ENCODE peak calls at places on chromosomes 13 and 19, in eight cellular contexts. F, V, Q, M, P, Y, O and K are unnamed samples. For H3K4me1, the result is how much of the 10 kb centered on the place peaks cover.

GRCh38 chr19:6425732-6426686 is 1.4 kb upstream of the KHSRP start:
- DNase-seq in F (no peak), V (no peak), Q (no peak), M (no peak), P (peak), Y (peak), O (no peak), K (no peak)

GRCh38 chr19:47068246-47068645 is 19.8 kb upstream of the TMEM160 start:
- DNase-seq in F (no peak), V (no peak), Q (no peak), M (no peak), P (no peak), Y (no peak), O (no peak), K (no peak)

GRCh38 chr13:105778196-105778595 is 757.3 kb downstream of the EFNB2 start:
- DNase-seq in F (no peak), V (no peak), Q (no peak), M (no peak), P (no peak), Y (no peak), O (no peak), K (no peak)

GRCh38 chr19:55498246-55498645 is 10.0 kb downstream of the SSC5D start:
- DNase-seq in F (no peak), V (no peak), Q (no peak), M (no peak), P (no peak), Y (no peak), O (no peak), K (no peak)

GRCh38 chr13:39976481-39976880 is 321.0 kb downstream of the COG6 start:
- DNase-seq in F (no peak), V (no peak), Q (no peak), M (no peak), P (no peak), Y (no peak), O (no peak), K (no peak)

GRCh38 chr13:70098669-70099068 is 9.0 kb upstream of the ATXN8OS start:
- DNase-seq in F (no peak), V (no peak), Q (no peak), M (no peak), P (no peak), Y (no peak), O (no peak), K (no peak)

GRCh38 chr13:34555988-34556387 is 386.1 kb upstream of the NBEA start:
- DNase-seq in F (no peak), V (no peak), Q (no peak), M (no peak), P (no peak), Y (no peak), O (no peak), K (no peak)

GRCh38 chr19:46717034-46717715 is at the start of gene PRKD2:
- DNase-seq in F (no peak), V (peak), Q (peak), M (peak), P (peak), Y (peak), O (peak), K (peak)

GRCh38 chr13:101127741-101128353 is 288.5 kb downstream of the NALCN start:
- DNase-seq in F (no peak), V (no peak), Q (no peak), M (no peak), P (no peak), Y (peak), O (no peak), K (no peak)

GRCh38 chr19:49556412-49557398 is 23.7 kb downstream of the NOSIP start:
- DNase-seq in F (no peak), V (no peak), Q (no peak), M (no peak), P (no peak), Y (no peak), O (no peak), K (no peak)

GRCh38 chr19:58001895-58002369 is 688 bp downstream of the ZNF606 start:
- DNase-seq in F (no peak), V (no peak), Q (no peak), M (no peak), P (no peak), Y (no peak), O (no peak), K (no peak)

GRCh38 chr13:97240789-97241734 is 18.9 kb downstream of the MBNL2 start:
- DNase-seq in F (no peak), V (no peak), Q (no peak), M (no peak), P (no peak), Y (no peak), O (no peak), K (no peak)

GRCh38 chr19:44608391-44608821 is 5.0 kb upstream of the IGSF23 start:
- DNase-seq in F (no peak), V (no peak), Q (no peak), M (no peak), P (no peak), Y (no peak), O (no peak), K (no peak)

GRCh38 chr13:27959976-27960361 is 9.1 kb downstream of the CDX2 start:
- DNase-seq in F (no peak), V (no peak), Q (no peak), M (no peak), P (no peak), Y (no peak), O (no peak), K (no peak)

GRCh38 chr19:46759817-46760333 is 13.6 kb upstream of the STRN4 start:
- DNase-seq in F (no peak), V (no peak), Q (no peak), M (no peak), P (peak), Y (no peak), O (no peak), K (no peak)

GRCh38 chr13:44591316-44591715 is 15.2 kb upstream of the TSC22D1 start:
- DNase-seq in F (no peak), V (no peak), Q (no peak), M (no peak), P (no peak), Y (no peak), O (no peak), K (peak)

GRCh38 chr19:44684892-44685847 is 13.8 kb upstream of the CEACAM16 start:
- DNase-seq in F (no peak), V (peak), Q (peak), M (no peak), P (no peak), Y (no peak), O (peak), K (peak)

GRCh38 chr13:19764237-19764636 is 18.5 kb downstream of the PSPC1 start:
- DNase-seq in F (no peak), V (no peak), Q (no peak), M (no peak), P (no peak), Y (no peak), O (no peak), K (no peak)

GRCh38 chr13:92807343-92807742 is 419.3 kb upstream of the GPC6 start:
- DNase-seq in F (no peak), V (no peak), Q (no peak), M (no peak), P (no peak), Y (no peak), O (no peak), K (no peak)

GRCh38 chr19:3801412-3802096 is 15.4 kb upstream of the MATK start:
- DNase-seq in F (no peak), V (peak), Q (peak), M (peak), P (no peak), Y (no peak), O (no peak), K (peak)

GRCh38 chr13:99158846-99159245 is 41.8 kb upstream of the UBAC2 start:
- DNase-seq in F (no peak), V (no peak), Q (no peak), M (no peak), P (no peak), Y (no peak), O (no peak), K (no peak)

GRCh38 chr13:30037766-30038165 is 187.3 kb upstream of the UBL3 start:
- DNase-seq in F (no peak), V (no peak), Q (no peak), M (no peak), P (no peak), Y (no peak), O (no peak), K (no peak)

GRCh38 chr13:38630780-38631179 is 56.1 kb upstream of the FREM2 start:
- DNase-seq in F (no peak), V (no peak), Q (no peak), M (no peak), P (no peak), Y (no peak), O (no peak), K (no peak)

GRCh38 chr13:67466569-67466968 is 236.4 kb upstream of the PCDH9 start:
- DNase-seq in F (no peak), V (no peak), Q (no peak), M (no peak), P (no peak), Y (no peak), O (no peak), K (no peak)

GRCh38 chr19:41753936-41754529 is 1.3 kb upstream of the CEACAM6 start:
- DNase-seq in F (no peak), V (peak), Q (peak), M (no peak), P (no peak), Y (peak), O (peak), K (peak)

GRCh38 chr13:30720470-30720869 is 14.9 kb upstream of the ALOX5AP start:
- DNase-seq in F (no peak), V (no peak), Q (no peak), M (no peak), P (no peak), Y (peak), O (no peak), K (no peak)

GRCh38 chr13:29847501-29847983 is 2.9 kb downstream of the UBL3 start:
- DNase-seq in F (no peak), V (no peak), Q (no peak), M (no peak), P (no peak), Y (no peak), O (no peak), K (no peak)

GRCh38 chr13:19695829-19696228 is 62.4 kb downstream of the MPHOSPH8 start:
- DNase-seq in F (no peak), V (no peak), Q (no peak), M (no peak), P (no peak), Y (no peak), O (no peak), K (no peak)

GRCh38 chr13:108957369-108958012 is 328.1 kb downstream of the MYO16 start:
- DNase-seq in F (peak), V (no peak), Q (no peak), M (no peak), P (no peak), Y (no peak), O (no peak), K (no peak)

GRCh38 chr13:64061649-64062048 is 2646.0 kb upstream of the PCDH20 start:
- DNase-seq in F (no peak), V (no peak), Q (no peak), M (no peak), P (no peak), Y (no peak), O (no peak), K (no peak)

GRCh38 chr19:1935484-1936208 is 5.3 kb upstream of the CSNK1G2 start:
- DNase-seq in F (no peak), V (peak), Q (no peak), M (no peak), P (no peak), Y (peak), O (no peak), K (peak)

GRCh38 chr19:46898731-46899130 is 37.9 kb downstream of the ARHGAP35 start:
- DNase-seq in F (peak), V (no peak), Q (no peak), M (no peak), P (peak), Y (no peak), O (no peak), K (no peak)

GRCh38 chr13:75407473-75407872 is 74.5 kb downstream of the TBC1D4 start:
- DNase-seq in F (no peak), V (no peak), Q (no peak), M (no peak), P (no peak), Y (no peak), O (no peak), K (no peak)

GRCh38 chr19:57055956-57056355 is 63.8 kb upstream of the USP29 start:
- DNase-seq in F (no peak), V (no peak), Q (no peak), M (no peak), P (no peak), Y (no peak), O (no peak), K (no peak)

GRCh38 chr19:52991484-52991883 is 22.2 kb upstream of the ERVV-1 start:
- DNase-seq in F (peak), V (no peak), Q (no peak), M (no peak), P (no peak), Y (no peak), O (no peak), K (no peak)

GRCh38 chr13:91986771-91987515 is 588.5 kb downstream of the GPC5 start:
- DNase-seq in F (no peak), V (no peak), Q (no peak), M (no peak), P (no peak), Y (no peak), O (no peak), K (no peak)

GRCh38 chr19:3343619-3344502 is 22.5 kb upstream of the NFIC start:
- DNase-seq in F (peak), V (peak), Q (peak), M (peak), P (peak), Y (peak), O (peak), K (peak)

GRCh38 chr19:7962644-7963268 is 19.3 kb upstream of the TIMM44 start:
- DNase-seq in F (no peak), V (no peak), Q (no peak), M (no peak), P (no peak), Y (no peak), O (no peak), K (no peak)

GRCh38 chr19:7965259-7965841 is 21.9 kb upstream of the TIMM44 start:
- DNase-seq in F (no peak), V (no peak), Q (no peak), M (no peak), P (no peak), Y (no peak), O (no peak), K (no peak)

GRCh38 chr19:7959209-7959608 is 15.7 kb upstream of the TIMM44 start:
- DNase-seq in F (no peak), V (no peak), Q (no peak), M (no peak), P (no peak), Y (no peak), O (no peak), K (no peak)

GRCh38 chr19:7963566-7963965 is 20.1 kb upstream of the TIMM44 start:
- DNase-seq in F (no peak), V (no peak), Q (no peak), M (no peak), P (no peak), Y (no peak), O (no peak), K (peak)

GRCh38 chr19:7961930-7962626 is 18.6 kb upstream of the TIMM44 start:
- DNase-seq in F (no peak), V (no peak), Q (no peak), M (no peak), P (no peak), Y (no peak), O (no peak), K (no peak)
- H3K27ac ChIP-seq in F (no peak), V (peak), Q (no peak), M (no peak), P (no peak), Y (no peak), O (no peak), K (no peak)

GRCh38 chr19:35143231-35143715 is at the start of gene FXYD7:
- DNase-seq in F (no peak), V (peak), Q (no peak), M (no peak), P (no peak), Y (no peak), O (no peak), K (peak)
- H3K4me1 ChIP-seq in F (under half), V (under half), Q (half or more), M (half or more), P (under half), Y (under half), O (under half), K (under half)

DNA sequence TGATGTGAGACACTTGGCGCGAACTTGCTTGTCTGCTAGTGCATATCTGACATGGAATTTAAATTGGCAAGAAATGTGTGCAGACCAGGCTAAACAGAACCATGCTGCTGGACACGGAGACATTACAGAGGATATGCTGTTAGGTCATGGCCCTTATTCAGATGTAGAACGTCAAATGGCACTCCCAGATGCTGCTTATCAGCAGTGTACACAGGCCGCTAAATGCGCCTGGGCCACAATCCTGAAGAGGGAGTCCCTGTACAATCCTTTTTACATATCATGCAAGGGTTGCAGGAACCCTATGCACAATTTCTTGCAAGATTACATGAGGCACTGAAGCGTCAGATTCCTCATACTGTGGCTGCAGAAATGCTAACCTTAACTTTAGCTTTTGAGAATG is 9.3 kb downstream of the ZNF350 start:
- DNase-seq in F (no peak), V (no peak), Q (no peak), M (no peak), P (no peak), Y (no peak), O (no peak), K (no peak)
- H3K4me3 ChIP-seq in F (no peak), V (no peak), Q (no peak), M (no peak), P (no peak), Y (no peak), O (no peak), K (no peak)

GRCh38 chr19:34707661-34708060 is 26.4 kb upstream of the ZNF181 start:
- DNase-seq in F (no peak), V (no peak), Q (no peak), M (no peak), P (no peak), Y (no peak), O (no peak), K (no peak)

GRCh38 chr19:34712606-34713261 is 21.3 kb upstream of the ZNF181 start:
- DNase-seq in F (no peak), V (no peak), Q (peak), M (no peak), P (peak), Y (peak), O (peak), K (no peak)

GRCh38 chr19:34715357-34715756 is 18.7 kb upstream of the ZNF181 start:
- DNase-seq in F (no peak), V (no peak), Q (no peak), M (no peak), P (no peak), Y (no peak), O (no peak), K (no peak)

GRCh38 chr19:34713262-34713637 is 20.8 kb upstream of the ZNF181 start:
- DNase-seq in F (no peak), V (no peak), Q (no peak), M (no peak), P (no peak), Y (peak), O (no peak), K (no peak)

DNA sequence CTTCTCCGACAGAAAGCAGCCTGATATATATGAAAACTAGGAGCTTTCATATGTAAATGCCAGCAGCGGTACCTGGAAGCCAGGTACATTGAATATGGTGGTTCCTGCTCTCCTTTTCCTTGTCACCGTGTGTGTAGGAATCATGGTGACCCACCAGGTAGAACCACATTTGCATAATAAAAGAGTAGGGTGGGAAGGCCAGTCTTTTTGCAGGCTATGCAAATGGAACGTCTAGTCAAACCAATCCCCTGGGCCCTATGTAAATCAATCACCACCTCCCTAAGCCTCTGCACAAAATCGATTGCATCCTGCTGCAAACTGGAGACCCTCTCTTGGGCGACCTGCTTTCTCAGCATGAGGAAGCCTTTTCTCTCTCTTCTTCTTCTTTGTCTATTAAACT is 22.2 kb upstream of the ZNF181 start:
- DNase-seq in F (no peak), V (no peak), Q (no peak), M (no peak), P (no peak), Y (no peak), O (no peak), K (no peak)
- H3K27ac ChIP-seq in F (no peak), V (no peak), Q (no peak), M (no peak), P (no peak), Y (no peak), O (no peak), K (no peak)

DNA sequence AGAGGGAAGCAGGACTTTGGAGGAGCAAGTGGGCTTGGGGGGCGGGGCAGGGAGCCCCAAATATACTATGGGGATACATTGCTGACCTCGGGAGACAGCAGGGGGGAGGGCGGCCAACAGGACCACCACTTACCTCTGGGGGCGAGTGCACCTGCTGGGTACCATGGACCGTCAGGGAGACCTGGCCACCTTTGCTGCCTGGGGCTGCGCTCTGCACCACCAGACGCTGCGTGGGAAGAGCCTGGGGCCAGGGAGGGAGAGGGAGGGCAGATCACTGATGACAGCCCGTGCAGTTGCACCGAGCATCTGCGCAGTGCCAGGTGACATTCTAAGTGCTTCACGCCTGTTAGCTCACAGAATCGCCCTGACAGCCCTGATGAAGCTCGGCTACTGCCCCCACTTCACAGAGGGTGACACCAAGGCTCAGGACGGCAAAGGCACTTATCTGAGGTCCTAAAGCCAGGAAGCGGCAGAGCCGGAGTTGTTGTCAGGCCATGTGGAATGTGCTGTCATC is 24.1 kb downstream of the RFX1 start:
- DNase-seq in F (no peak), V (no peak), Q (no peak), M (no peak), P (no peak), Y (no peak), O (no peak), K (no peak)
- H3K4me1 ChIP-seq in F (under half), V (under half), Q (under half), M (under half), P (under half), Y (half or more), O (under half), K (under half)

GRCh38 chr13:26710166-26710565 is 50.4 kb downstream of the GPR12 start:
- DNase-seq in F (no peak), V (no peak), Q (no peak), M (no peak), P (no peak), Y (no peak), O (no peak), K (no peak)
- H3K4me3 ChIP-seq in F (no peak), V (no peak), Q (no peak), M (no peak), P (no peak), Y (no peak), O (no peak), K (no peak)

DNA sequence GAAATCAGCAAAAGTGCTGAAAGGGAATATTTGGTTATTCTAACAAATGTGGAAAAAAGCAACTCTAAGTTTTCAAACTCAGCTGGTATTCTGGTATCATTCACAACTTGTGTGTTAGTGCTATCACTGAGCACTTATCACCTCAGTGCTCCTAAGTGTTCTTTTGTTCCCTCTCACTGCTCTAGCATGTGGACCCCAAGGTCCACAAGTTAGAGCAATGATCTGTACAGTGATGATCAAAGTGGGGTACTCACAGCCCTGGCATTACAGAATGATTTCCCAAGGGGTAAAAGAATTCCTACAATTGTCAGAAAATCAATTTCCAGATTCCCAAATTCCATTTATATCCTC is 575.0 kb downstream of the DIAPH3 start:
- DNase-seq in F (no peak), V (no peak), Q (no peak), M (no peak), P (no peak), Y (no peak), O (no peak), K (no peak)
- H3K27ac ChIP-seq in F (no peak), V (no peak), Q (no peak), M (no peak), P (no peak), Y (no peak), O (no peak), K (no peak)